ENCODE peak calls at places on chromosomes 7 and 10, in four cellular contexts. W, O, B and Q are unnamed samples.

GRCh38 chr10:17737021-17737965 is 14.7 kb upstream of the TMEM236 start:
- DNase-seq in O (no peak), B (no peak), W (no peak), Q (no peak)

GRCh38 chr7:114972567-114972966 is 50.7 kb downstream of the MDFIC start:
- DNase-seq in W (no peak), O (no peak), B (no peak), Q (no peak)

GRCh38 chr7:139358541-139359365 is 941 bp upstream of the LUC7L2 start:
- DNase-seq in W (no peak), B (no peak), O (no peak), Q (peak)

GRCh38 chr7:26208040-26208439 is 6.5 kb downstream of the CBX3 start:
- DNase-seq in B (no peak), W (peak), O (no peak), Q (no peak)

GRCh38 chr7:155377071-155377836 is 79.6 kb downstream of the INSIG1 start:
- DNase-seq in W (no peak), B (no peak), O (no peak), Q (no peak)

GRCh38 chr10:92081641-92082040 is 158.1 kb downstream of the BTAF1 start:
- DNase-seq in B (no peak), O (no peak), W (no peak), Q (no peak)

GRCh38 chr7:135188298-135188984 is 17.9 kb upstream of the CYREN start:
- DNase-seq in B (no peak), W (no peak), O (no peak), Q (no peak)

GRCh38 chr7:80078159-80078731 is 56.4 kb upstream of the GNAI1 start:
- DNase-seq in W (no peak), O (no peak), B (no peak), Q (no peak)

GRCh38 chr10:73018632-73019031 is 64.0 kb upstream of the PLA2G12B start:
- DNase-seq in W (no peak), O (no peak), B (no peak), Q (no peak)

GRCh38 chr7:135801877-135802276 is 53.3 kb upstream of the FAM180A start:
- DNase-seq in O (no peak), W (no peak), B (no peak), Q (no peak)

GRCh38 chr7:149883452-149883861 is 9.7 kb downstream of the ATP6V0E2 start:
- DNase-seq in B (peak), O (no peak), W (no peak), Q (peak)

GRCh38 chr7:36895112-36895511 is 170.8 kb upstream of the AOAH start:
- DNase-seq in W (no peak), O (no peak), B (no peak), Q (no peak)

GRCh38 chr7:105887569-105888199 is 11.3 kb upstream of the ATXN7L1 start:
- DNase-seq in B (no peak), W (no peak), O (no peak), Q (no peak)

GRCh38 chr10:4519691-4520402 is 306.2 kb upstream of the AKR1E2 start:
- DNase-seq in O (no peak), B (no peak), W (peak), Q (no peak)

GRCh38 chr7:157907091-157907490 is 570.3 kb downstream of the DNAJB6 start:
- DNase-seq in O (no peak), B (no peak), W (no peak), Q (no peak)

GRCh38 chr10:132925071-132925561 is 17.3 kb downstream of the CFAP46 start:
- DNase-seq in W (no peak), B (no peak), O (no peak), Q (no peak)

GRCh38 chr7:98251251-98251843 is 685 bp downstream of the TECPR1 start:
- DNase-seq in B (no peak), W (no peak), O (no peak), Q (no peak)

GRCh38 chr10:37654466-37654865 is 202.9 kb downstream of the ZNF248 start:
- DNase-seq in O (no peak), B (no peak), W (no peak), Q (no peak)

GRCh38 chr7:149670288-149670687 is 103.1 kb downstream of the ZNF467 start:
- DNase-seq in B (no peak), W (no peak), O (no peak), Q (no peak)

GRCh38 chr10:93124580-93125318 is 51.1 kb downstream of the CYP26A1 start:
- DNase-seq in O (peak), B (no peak), W (peak), Q (no peak)

GRCh38 chr10:34150103-34150502 is 665.0 kb downstream of the PARD3 start:
- DNase-seq in O (no peak), B (no peak), W (no peak), Q (no peak)

GRCh38 chr7:50837965-50838364 is 55.3 kb upstream of the GRB10 start:
- DNase-seq in B (no peak), O (no peak), W (no peak), Q (no peak)

GRCh38 chr10:87635498-87636312 is 24.0 kb upstream of the PAPSS2 start:
- DNase-seq in O (peak), W (peak), B (no peak), Q (no peak)

GRCh38 chr10:102935510-102935909 is 17.4 kb downstream of the CNNM2 start:
- DNase-seq in O (no peak), W (no peak), B (no peak), Q (no peak)

GRCh38 chr10:80136134-80136571 is 3.6 kb downstream of the PLAC9 start:
- DNase-seq in W (no peak), B (no peak), O (no peak), Q (no peak)

GRCh38 chr10:49369216-49370162 is 26.4 kb downstream of the DRGX start:
- DNase-seq in O (no peak), W (no peak), B (no peak), Q (no peak)

GRCh38 chr7:45923290-45923689 is 2.2 kb upstream of the IGFBP3 start:
- DNase-seq in W (no peak), O (no peak), B (peak), Q (no peak)

DNA sequence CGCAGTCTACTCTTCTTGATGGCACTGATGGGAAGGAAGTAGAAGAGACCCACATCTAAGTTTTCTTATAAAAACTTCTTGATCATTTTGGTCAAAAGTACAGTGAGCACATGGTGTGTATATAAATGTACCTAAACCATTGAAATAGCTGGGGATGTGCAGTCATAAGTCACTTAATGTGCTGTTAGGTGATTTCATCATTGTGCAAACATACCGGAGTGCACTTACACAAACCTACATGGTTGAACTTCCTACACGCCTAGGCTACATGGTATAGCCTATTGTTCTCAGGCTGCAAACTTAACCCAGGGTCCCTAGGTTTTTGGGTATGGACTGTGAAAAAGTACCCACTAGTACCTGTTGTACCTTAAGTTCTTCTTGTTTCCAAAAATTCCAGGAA is 123.3 kb upstream of the ZNF438 start:
- DNase-seq in B (no peak), O (no peak), W (no peak), Q (no peak)
- TF ChIP-seq SPI1 in B (no peak), O (no peak), W (no peak), Q (no peak)

GRCh38 chr7:128891942-128892269 is 18.6 kb downstream of the KCP start:
- DNase-seq in B (no peak), W (no peak), O (no peak), Q (no peak)

GRCh38 chr7:128889121-128889520 is 21.4 kb downstream of the KCP start:
- DNase-seq in O (no peak), W (no peak), B (no peak), Q (no peak)

GRCh38 chr7:128891110-128891941 is 19.2 kb downstream of the KCP start:
- DNase-seq in B (peak), W (no peak), O (no peak), Q (no peak)

GRCh38 chr7:128888756-128889095 is 21.8 kb downstream of the KCP start:
- DNase-seq in O (no peak), B (no peak), W (no peak), Q (no peak)

GRCh38 chr7:128890306-128891109 is 20.0 kb downstream of the KCP start:
- DNase-seq in B (peak), O (no peak), W (no peak), Q (no peak)
- TF ChIP-seq SPI1 in B (no peak), O (no peak), W (no peak), Q (no peak)

DNA sequence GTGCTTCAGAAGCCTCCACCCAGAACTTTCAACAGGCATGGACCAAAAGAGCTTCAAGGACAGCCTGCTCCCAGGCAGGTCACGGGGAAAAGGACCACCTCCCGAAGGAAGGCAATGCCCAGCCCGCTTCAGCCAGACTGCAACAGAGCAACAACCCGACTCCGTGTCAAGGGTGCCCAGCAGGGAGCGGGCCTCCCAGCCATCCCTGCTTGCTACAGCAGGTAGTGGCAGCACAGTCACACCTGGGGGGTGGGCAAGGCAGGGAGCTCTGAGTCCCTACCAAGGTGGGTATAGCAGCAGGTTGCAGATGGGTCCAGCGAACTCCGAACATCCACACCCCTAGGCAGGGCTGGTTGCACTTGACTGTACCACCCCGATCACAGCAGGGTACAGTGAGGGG is 467.8 kb upstream of the PFKP start:
- DNase-seq in W (no peak), B (no peak), O (no peak), Q (no peak)
- TF ChIP-seq SPI1 in W (no peak), B (no peak), O (no peak), Q (no peak)

GRCh38 chr7:128831178-128831993 is 1.2 kb downstream of the FLNC start:
- DNase-seq in B (peak), O (no peak), W (no peak), Q (no peak)
- TF ChIP-seq SPI1 in B (peak), O (no peak), W (peak), Q (peak)

DNA sequence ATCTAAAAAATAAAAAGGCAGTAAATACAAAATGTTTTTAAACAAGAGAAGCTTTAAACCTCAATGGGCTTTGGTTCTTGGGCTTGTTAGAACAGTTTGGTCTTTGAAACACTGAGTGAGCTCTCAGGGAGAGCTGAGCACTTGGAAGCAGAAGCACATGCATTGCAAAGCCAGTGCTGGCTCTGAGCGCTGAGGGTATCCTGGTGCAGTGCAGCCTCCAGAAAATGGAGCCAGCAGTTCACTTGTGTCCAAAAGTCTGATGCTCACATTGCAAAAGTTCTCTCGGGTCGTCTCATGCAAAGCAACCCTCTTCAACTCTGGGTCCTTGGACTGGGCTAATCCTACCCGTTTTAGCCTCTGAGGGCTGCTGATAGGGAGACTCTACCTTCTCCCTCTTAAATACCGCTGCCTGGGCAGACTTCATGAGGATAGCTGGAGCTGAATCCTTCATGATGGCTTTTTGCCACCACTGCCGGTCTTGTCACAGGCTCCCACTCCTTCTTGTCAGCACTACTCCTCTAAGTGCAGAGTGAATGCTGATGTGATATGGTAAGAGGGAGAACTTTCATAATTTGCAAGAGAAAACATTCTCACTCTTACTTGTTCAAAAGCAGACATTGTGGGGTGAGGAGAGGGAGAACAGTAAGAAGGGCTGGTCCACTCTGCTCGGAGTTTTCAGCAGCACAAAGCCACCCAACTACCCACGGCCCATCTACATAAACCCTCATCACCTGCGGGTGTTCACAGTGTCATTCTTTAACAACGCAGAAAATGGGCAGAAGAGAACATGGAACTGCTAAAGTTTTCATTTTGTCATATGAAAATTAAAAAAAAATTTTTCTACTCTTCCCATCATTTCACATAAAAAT is 42.2 kb upstream of the BMPER start:
- DNase-seq in W (no peak), O (no peak), B (no peak), Q (no peak)
- TF ChIP-seq SPI1 in W (no peak), O (no peak), B (no peak), Q (no peak)

GRCh38 chr7:24963218-24963617 is 16.8 kb downstream of the OSBPL3 start:
- DNase-seq in W (peak), O (peak), B (no peak), Q (no peak)
- TF ChIP-seq SPI1 in W (peak), O (peak), B (no peak), Q (peak)

DNA sequence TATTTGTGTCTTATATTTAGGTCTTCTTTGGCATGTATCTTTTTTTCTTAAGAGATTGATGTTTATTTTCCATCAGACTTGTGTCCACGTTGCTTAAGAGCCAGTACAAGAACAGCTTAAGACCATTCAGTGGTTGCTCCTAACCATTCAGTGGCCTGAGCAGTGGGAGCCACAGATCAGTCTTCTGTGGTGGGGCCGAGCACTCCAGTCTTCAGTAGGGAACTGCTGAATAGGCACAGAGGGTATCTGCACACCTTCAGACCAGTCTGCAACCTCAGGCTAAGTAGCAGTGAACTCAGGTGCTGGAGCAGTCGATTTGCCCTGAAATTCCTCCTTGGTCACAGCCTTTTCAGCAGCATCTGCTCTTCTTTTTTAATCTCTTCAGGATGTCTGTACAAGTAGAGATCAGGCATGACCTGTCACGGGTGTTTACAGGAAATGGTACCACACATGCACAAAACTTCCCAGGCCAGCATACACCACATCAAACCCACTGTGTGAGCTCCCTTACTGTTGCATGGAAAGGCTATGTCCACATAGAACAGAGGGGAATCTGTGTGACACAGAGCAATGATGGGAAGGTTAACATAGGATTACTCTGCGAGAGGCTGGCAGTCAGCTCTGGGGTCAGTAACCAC is 51.5 kb downstream of the FAM107B start:
- DNase-seq in B (no peak), W (no peak), O (no peak), Q (no peak)
- TF ChIP-seq SPI1 in B (no peak), W (no peak), O (no peak), Q (no peak)

DNA sequence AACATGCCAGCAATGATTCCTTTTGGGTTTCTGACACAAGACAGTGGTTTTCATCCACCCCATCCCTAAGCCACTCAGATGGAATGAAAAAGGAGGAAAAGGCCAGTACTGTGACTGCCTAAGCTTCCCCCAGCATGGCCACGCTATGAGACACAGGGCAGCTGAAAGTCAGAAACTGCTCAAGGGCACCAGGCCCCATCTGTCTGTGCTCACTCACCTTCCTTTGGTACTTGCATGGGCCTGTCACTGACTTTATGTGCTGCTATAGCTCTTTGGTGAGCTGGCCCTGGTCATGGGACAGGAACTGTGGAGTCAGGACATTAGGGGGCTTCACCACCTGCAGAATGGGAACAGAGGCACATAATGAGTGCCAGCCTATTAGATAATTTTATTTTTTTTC is 21.2 kb upstream of the ACSM6 start:
- DNase-seq in W (no peak), O (no peak), B (no peak), Q (no peak)
- TF ChIP-seq SPI1 in W (no peak), O (no peak), B (no peak), Q (no peak)

DNA sequence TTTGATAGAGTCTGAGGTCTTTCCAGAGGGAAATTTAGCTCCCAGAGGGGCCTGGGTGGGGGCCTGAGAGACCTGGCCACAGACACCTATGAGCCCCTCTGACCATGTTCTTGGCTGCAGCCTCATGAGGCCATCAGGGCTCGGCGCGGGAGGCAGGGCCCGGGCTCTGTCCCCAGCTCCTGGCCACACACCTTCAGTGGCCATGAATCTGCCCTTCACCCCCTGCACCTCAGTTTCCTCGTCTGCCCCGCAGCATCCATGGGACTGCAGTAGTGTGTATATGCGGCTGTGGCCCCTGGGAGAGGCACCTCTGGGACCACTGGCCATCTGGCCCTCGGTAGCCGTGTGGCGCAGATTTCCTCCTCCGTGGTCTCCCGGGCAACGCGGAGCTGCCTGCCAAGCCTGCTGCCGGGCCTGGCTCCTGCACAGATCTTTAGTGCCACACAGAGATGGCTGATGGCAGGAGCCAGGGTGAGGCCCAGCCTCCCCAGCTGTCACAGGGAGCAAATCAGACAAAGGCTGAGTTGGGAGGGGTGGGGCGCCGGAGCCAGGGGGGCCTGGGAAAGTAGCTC is 23.6 kb upstream of the ADCYAP1R1 start:
- DNase-seq in O (no peak), W (no peak), B (no peak), Q (no peak)
- TF ChIP-seq SPI1 in O (no peak), W (no peak), B (no peak), Q (no peak)